ENCODE peak calls at places on chromosomes 12 and 14, in eight cellular contexts. C, V, B, H, L, K, Y and W are unnamed samples. For H3K4me1, the result is how much of the 10 kb centered on the place peaks cover.

GRCh38 chr12:92244036-92244435 is 98.4 kb upstream of the BTG1 start:
- DNase-seq in C (peak), B (no peak), H (no peak), K (no peak), V (no peak), Y (no peak), L (no peak), W (peak)

GRCh38 chr12:42002563-42002962 is 142.1 kb downstream of the GXYLT1 start:
- DNase-seq in Y (no peak), K (no peak), V (no peak), B (no peak), C (no peak), H (no peak), L (no peak), W (no peak)

GRCh38 chr12:116773276-116773731 is 35.2 kb downstream of the RNFT2 start:
- DNase-seq in K (no peak), B (no peak), C (no peak), V (no peak), Y (no peak), L (no peak), H (no peak), W (no peak)

GRCh38 chr14:64279719-64280668 is 14.2 kb downstream of the ESR2 start:
- DNase-seq in V (no peak), L (no peak), C (no peak), H (no peak), B (no peak), K (no peak), Y (no peak), W (no peak)

GRCh38 chr14:32588448-32589320 is 259.6 kb downstream of the AKAP6 start:
- DNase-seq in V (no peak), K (peak), C (no peak), B (no peak), L (no peak), Y (peak), H (no peak), W (peak)

GRCh38 chr12:106066051-106066705 is 72.6 kb downstream of the NUAK1 start:
- DNase-seq in L (no peak), Y (no peak), C (no peak), K (no peak), V (no peak), B (no peak), H (no peak), W (no peak)

GRCh38 chr12:124396544-124397398 is 101.9 kb downstream of the RFLNA start:
- DNase-seq in L (no peak), B (peak), K (peak), C (peak), H (peak), Y (no peak), V (no peak), W (no peak)

GRCh38 chr14:92651106-92651792 is 97.2 kb downstream of the LGMN start:
- DNase-seq in K (no peak), V (peak), Y (no peak), C (no peak), L (peak), H (peak), B (no peak), W (no peak)

GRCh38 chr12:94769040-94769420 is 118.7 kb upstream of the TMCC3 start:
- DNase-seq in K (no peak), V (no peak), Y (no peak), L (no peak), B (no peak), C (no peak), H (no peak), W (peak)

GRCh38 chr14:81234268-81234667 is 13.5 kb upstream of the GTF2A1 start:
- DNase-seq in V (no peak), C (no peak), H (no peak), Y (no peak), L (no peak), K (peak), B (no peak), W (no peak)

GRCh38 chr14:66388516-66388915 is 97.7 kb upstream of the CCDC196 start:
- DNase-seq in V (no peak), B (no peak), K (no peak), L (no peak), H (no peak), C (no peak), Y (no peak), W (no peak)

GRCh38 chr14:23941230-23941629 is 12.3 kb upstream of the DHRS4 start:
- DNase-seq in H (no peak), L (no peak), K (no peak), C (no peak), V (no peak), Y (no peak), B (no peak), W (no peak)

GRCh38 chr12:102427542-102427923 is 52.8 kb downstream of the IGF1 start:
- DNase-seq in K (no peak), C (no peak), B (peak), V (no peak), H (peak), L (no peak), Y (no peak), W (no peak)

GRCh38 chr14:23572841-23573240 is 5.2 kb upstream of the AP1G2 start:
- DNase-seq in V (peak), K (no peak), Y (no peak), B (no peak), H (no peak), C (no peak), L (no peak), W (no peak)

GRCh38 chr12:94697631-94698030 is 47.3 kb upstream of the TMCC3 start:
- DNase-seq in K (no peak), L (no peak), C (no peak), V (no peak), B (no peak), H (no peak), Y (no peak), W (no peak)

GRCh38 chr14:99570542-99571302 is 33.3 kb downstream of the CCDC85C start:
- DNase-seq in H (no peak), L (no peak), Y (no peak), B (no peak), C (no peak), K (no peak), V (no peak), W (no peak)
- H3K4me1 ChIP-seq in H (half or more), L (under half), Y (under half), B (half or more), C (under half), K (half or more), V (under half), W (under half)

GRCh38 chr12:123363743-123364531 is 710 bp downstream of the SBNO1 start:
- DNase-seq in B (peak), Y (peak), H (peak), L (peak), K (peak), V (peak), C (no peak), W (peak)
- H3K4me3 ChIP-seq in B (peak), Y (peak), H (peak), L (peak), K (peak), V (peak), C (peak), W (peak)

GRCh38 chr12:40820794-40821484 is 128.7 kb downstream of the CNTN1 start:
- DNase-seq in K (no peak), L (no peak), Y (no peak), H (no peak), V (no peak), B (no peak), C (no peak), W (no peak)

GRCh38 chr12:40829738-40830144 is 137.5 kb downstream of the CNTN1 start:
- DNase-seq in L (no peak), B (no peak), H (no peak), V (no peak), C (no peak), Y (no peak), K (no peak), W (no peak)

GRCh38 chr12:40827923-40828592 is 135.8 kb downstream of the CNTN1 start:
- DNase-seq in C (no peak), B (no peak), Y (no peak), K (no peak), V (no peak), H (no peak), L (no peak), W (no peak)

GRCh38 chr12:40828593-40828990 is 136.4 kb downstream of the CNTN1 start:
- DNase-seq in C (no peak), B (no peak), H (no peak), K (no peak), L (no peak), Y (no peak), V (no peak), W (no peak)

DNA sequence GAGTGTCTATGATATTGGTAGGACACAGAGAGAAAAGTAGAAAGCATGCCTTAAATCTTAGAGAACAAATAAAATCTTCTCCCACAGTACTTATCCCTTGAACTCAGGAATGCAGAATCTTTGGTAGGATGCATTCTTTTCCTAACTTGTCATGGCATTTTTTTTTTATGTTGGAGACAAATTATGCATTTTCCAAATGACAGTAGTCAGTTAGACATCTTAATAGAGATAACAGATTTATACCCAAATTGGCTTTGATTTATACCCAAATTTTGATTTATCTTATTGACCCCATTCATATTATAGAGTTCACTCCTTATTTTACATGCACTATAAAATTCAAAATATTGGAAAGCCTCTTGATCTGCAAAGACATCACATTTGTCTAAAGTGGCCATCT is 132.9 kb downstream of the CNTN1 start:
- DNase-seq in B (no peak), K (no peak), H (no peak), V (no peak), Y (no peak), L (no peak), C (no peak), W (no peak)
- H3K4me1 ChIP-seq in B (under half), K (under half), H (under half), V (under half), Y (under half), L (under half), C (under half), W (under half)

DNA sequence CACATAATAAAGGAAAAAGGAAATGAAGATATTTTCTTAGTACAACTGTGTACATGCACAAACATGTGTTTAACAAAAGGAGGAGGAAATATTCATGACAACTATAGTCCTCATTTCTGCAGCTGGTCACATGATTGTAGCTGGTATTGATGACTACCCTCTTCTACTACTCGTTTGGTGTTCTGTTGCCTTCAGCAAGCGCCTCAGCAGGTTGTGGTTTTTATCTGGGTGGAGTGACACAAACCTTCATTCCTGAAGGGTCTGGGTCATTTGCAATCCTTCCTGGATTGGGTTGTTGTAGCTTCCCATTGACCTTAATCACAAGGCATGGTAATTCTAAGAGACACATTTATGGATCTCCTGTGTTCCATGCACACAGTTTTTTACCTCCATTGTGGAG is 1009.9 kb upstream of the USP15 start:
- DNase-seq in C (no peak), Y (no peak), H (no peak), K (no peak), B (no peak), L (no peak), V (no peak), W (no peak)
- H3K4me3 ChIP-seq in C (no peak), Y (no peak), H (no peak), K (no peak), B (no peak), L (no peak), V (no peak), W (no peak)

GRCh38 chr12:4137441-4137840 is 136.1 kb upstream of the CCND2 start:
- DNase-seq in L (no peak), V (no peak), K (no peak), C (no peak), H (no peak), Y (no peak), B (no peak), W (no peak)

GRCh38 chr12:4137015-4137414 is 136.5 kb upstream of the CCND2 start:
- DNase-seq in L (no peak), B (no peak), C (no peak), H (no peak), K (no peak), V (no peak), Y (no peak), W (no peak)

GRCh38 chr12:4139191-4139590 is 134.4 kb upstream of the CCND2 start:
- DNase-seq in K (no peak), L (no peak), H (no peak), C (no peak), B (no peak), Y (no peak), V (no peak), W (no peak)

GRCh38 chr12:4140607-4141301 is 132.8 kb upstream of the CCND2 start:
- DNase-seq in H (no peak), C (no peak), K (no peak), Y (no peak), V (no peak), L (no peak), B (no peak), W (no peak)

GRCh38 chr12:4138051-4138450 is 135.5 kb upstream of the CCND2 start:
- DNase-seq in H (no peak), C (no peak), K (no peak), L (no peak), Y (no peak), V (no peak), B (no peak), W (no peak)
- H3K4me1 ChIP-seq in H (under half), C (under half), K (under half), L (under half), Y (under half), V (under half), B (under half), W (under half)